ENCODE peak calls at places on chromosomes 16 and 17, in five cellular contexts. One of them, this sample, is unnamed.

GRCh38 chr16:71628810-71629209 is 2.8 kb downstream of the MARVELD3 start:
- DNase-seq in mammary epithelial cell: peak; percentile 40
- DNase-seq in hepatocyte: peak; percentile 44
- DNase-seq in adrenal gland: no peak
- DNase-seq in T-helper 17 cell: no peak
- DNase-seq in this sample: no peak

GRCh38 chr17:3953542-3953941 is 10.7 kb downstream of the ATP2A3 start:
- DNase-seq in adrenal gland: no peak
- DNase-seq in hepatocyte: no peak
- DNase-seq in mammary epithelial cell: no peak
- DNase-seq in T-helper 17 cell: no peak
- DNase-seq in this sample: no peak

GRCh38 chr16:66899945-66900688 is 18.6 kb downstream of the CDH16 start:
- DNase-seq in adrenal gland: peak; percentile 86
- DNase-seq in mammary epithelial cell: peak; percentile 41
- DNase-seq in hepatocyte: peak; percentile 92
- DNase-seq in T-helper 17 cell: no peak
- DNase-seq in this sample: peak; percentile 93

GRCh38 chr17:78933025-78933958 is 8.1 kb upstream of the TIMP2 start:
- DNase-seq in mammary epithelial cell: peak; percentile 89
- DNase-seq in T-helper 17 cell: no peak
- DNase-seq in hepatocyte: peak; percentile 87
- DNase-seq in adrenal gland: peak; percentile 62
- DNase-seq in this sample: peak; percentile 78

GRCh38 chr17:83191388-83192160 is 112.2 kb downstream of the METRNL start:
- DNase-seq in adrenal gland: no peak
- DNase-seq in T-helper 17 cell: no peak
- DNase-seq in mammary epithelial cell: no peak
- DNase-seq in hepatocyte: no peak
- DNase-seq in this sample: peak; percentile 20

GRCh38 chr17:6525731-6526130 is 30.6 kb downstream of the PITPNM3 start:
- DNase-seq in adrenal gland: no peak
- DNase-seq in mammary epithelial cell: no peak
- DNase-seq in hepatocyte: no peak
- DNase-seq in T-helper 17 cell: no peak
- DNase-seq in this sample: no peak

GRCh38 chr16:27232061-27232841 is 28.9 kb downstream of the KDM8 start:
- DNase-seq in T-helper 17 cell: no peak
- DNase-seq in adrenal gland: no peak
- DNase-seq in hepatocyte: no peak
- DNase-seq in mammary epithelial cell: no peak
- DNase-seq in this sample: peak; percentile 61

GRCh38 chr16:75093598-75094540 is 22.7 kb downstream of the LDHD start:
- DNase-seq in T-helper 17 cell: no peak
- DNase-seq in adrenal gland: no peak
- DNase-seq in hepatocyte: no peak
- DNase-seq in mammary epithelial cell: no peak
- DNase-seq in this sample: no peak

GRCh38 chr16:74480150-74481029 is 59.1 kb upstream of the CLEC18B start:
- DNase-seq in mammary epithelial cell: peak; percentile 72
- DNase-seq in T-helper 17 cell: no peak
- DNase-seq in hepatocyte: peak; percentile 84
- DNase-seq in adrenal gland: no peak
- DNase-seq in this sample: peak; percentile 57

GRCh38 chr16:73743665-73744496 is 552.7 kb upstream of the PSMD7 start:
- DNase-seq in adrenal gland: peak; percentile 14
- DNase-seq in T-helper 17 cell: no peak
- DNase-seq in mammary epithelial cell: no peak
- DNase-seq in hepatocyte: no peak
- DNase-seq in this sample: no peak

GRCh38 chr17:44610331-44610730 is 45.9 kb upstream of the MEIOC start:
- DNase-seq in mammary epithelial cell: no peak
- DNase-seq in hepatocyte: no peak
- DNase-seq in adrenal gland: no peak
- DNase-seq in T-helper 17 cell: no peak
- DNase-seq in this sample: no peak

GRCh38 chr17:57603978-57604377 is 141.1 kb downstream of the CCDC182 start:
- DNase-seq in hepatocyte: no peak
- DNase-seq in mammary epithelial cell: no peak
- DNase-seq in adrenal gland: no peak
- DNase-seq in T-helper 17 cell: peak; percentile 36
- DNase-seq in this sample: no peak

GRCh38 chr17:82415786-82416185 is 2.4 kb upstream of the HEXD start:
- DNase-seq in T-helper 17 cell: no peak
- DNase-seq in adrenal gland: no peak
- DNase-seq in mammary epithelial cell: no peak
- DNase-seq in hepatocyte: no peak
- DNase-seq in this sample: no peak

GRCh38 chr16:86931410-86931941 is 353.1 kb downstream of the FOXL1 start:
- DNase-seq in mammary epithelial cell: peak; percentile 73
- DNase-seq in T-helper 17 cell: no peak
- DNase-seq in adrenal gland: peak; percentile 19
- DNase-seq in hepatocyte: peak; percentile 45
- DNase-seq in this sample: peak; percentile 84

GRCh38 chr17:73524941-73525679 is 119.1 kb downstream of the SDK2 start:
- DNase-seq in T-helper 17 cell: no peak
- DNase-seq in hepatocyte: no peak
- DNase-seq in adrenal gland: no peak
- DNase-seq in mammary epithelial cell: no peak
- DNase-seq in this sample: no peak

GRCh38 chr16:17439580-17439979 is 31.2 kb downstream of the XYLT1 start:
- DNase-seq in adrenal gland: no peak
- DNase-seq in hepatocyte: no peak
- DNase-seq in T-helper 17 cell: no peak
- DNase-seq in mammary epithelial cell: no peak
- DNase-seq in this sample: no peak

GRCh38 chr17:4583796-4584124 is 569 bp upstream of the SMTNL2 start:
- DNase-seq in T-helper 17 cell: no peak
- DNase-seq in hepatocyte: peak; percentile 86
- DNase-seq in adrenal gland: no peak
- DNase-seq in mammary epithelial cell: no peak
- DNase-seq in this sample: no peak

GRCh38 chr16:3295783-3296182 is 9.4 kb downstream of the TIGD7 start:
- DNase-seq in mammary epithelial cell: no peak
- DNase-seq in T-helper 17 cell: no peak
- DNase-seq in hepatocyte: no peak
- DNase-seq in adrenal gland: no peak
- DNase-seq in this sample: no peak
- H3K9me3 ChIP-seq in mammary epithelial cell: peaks cover 47% of the 10 kb centered on the region
- H3K9me3 ChIP-seq in T-helper 17 cell: peaks cover 14% of the 10 kb centered on the region
- H3K9me3 ChIP-seq in hepatocyte: peaks cover 40% of the 10 kb centered on the region
- H3K9me3 ChIP-seq in adrenal gland: no peaks in the 10 kb centered on the region
- H3K9me3 ChIP-seq in this sample: peaks cover 66% of the 10 kb centered on the region

DNA sequence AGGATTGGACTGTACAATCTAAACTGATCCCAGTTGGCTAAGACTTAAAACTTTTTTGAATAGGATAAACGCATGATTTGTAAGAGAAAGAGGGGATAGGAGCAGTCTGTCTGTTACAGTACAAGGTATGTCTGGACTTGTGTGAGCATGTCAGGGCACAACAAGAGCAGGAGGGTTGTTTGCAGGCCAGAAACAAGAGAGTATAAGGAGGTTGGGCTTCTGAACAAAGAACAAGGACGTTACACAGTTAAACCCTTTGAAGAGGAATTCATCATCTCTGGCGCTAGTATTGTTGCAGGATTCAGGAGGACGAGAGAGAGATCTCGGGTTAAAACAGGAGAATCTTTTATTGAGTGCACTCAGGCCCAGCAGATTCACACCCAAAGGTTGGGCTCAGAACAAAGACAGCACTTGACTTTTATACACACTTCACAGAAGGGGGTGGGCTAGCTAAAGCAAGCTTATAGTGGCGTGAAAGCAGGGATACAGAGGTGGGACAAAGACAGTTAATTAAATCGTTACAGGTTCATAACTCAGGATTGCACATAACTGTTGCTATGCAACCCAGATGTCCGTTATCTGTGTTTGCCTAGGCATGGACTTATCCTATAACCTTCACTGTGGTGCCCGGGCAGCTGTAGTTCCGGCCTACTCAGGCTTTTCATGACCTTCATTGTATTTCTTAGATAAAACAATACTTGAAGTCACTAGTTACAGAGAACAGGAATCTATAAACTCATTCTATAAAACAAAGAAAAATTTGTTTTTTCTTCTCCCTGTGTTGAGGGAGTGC is 34.4 kb downstream of the SEC14L1 start:
- DNase-seq in T-helper 17 cell: no peak
- DNase-seq in adrenal gland: peak; percentile 63
- DNase-seq in mammary epithelial cell: peak; percentile 36
- DNase-seq in hepatocyte: no peak
- DNase-seq in this sample: no peak
- H3K9me3 ChIP-seq in T-helper 17 cell: peaks cover 9% of the 10 kb centered on the region
- H3K9me3 ChIP-seq in adrenal gland: no peaks in the 10 kb centered on the region
- H3K9me3 ChIP-seq in mammary epithelial cell: peaks cover 21% of the 10 kb centered on the region
- H3K9me3 ChIP-seq in hepatocyte: no peaks in the 10 kb centered on the region
- H3K9me3 ChIP-seq in this sample: peaks cover 17% of the 10 kb centered on the region

GRCh38 chr17:42040818-42041217 is 9.6 kb downstream of the C17orf113 start:
- DNase-seq in mammary epithelial cell: no peak
- DNase-seq in hepatocyte: no peak
- DNase-seq in T-helper 17 cell: no peak
- DNase-seq in adrenal gland: no peak
- DNase-seq in this sample: no peak

GRCh38 chr17:42034059-42034458 is 14.2 kb downstream of the NKIRAS2 start:
- DNase-seq in T-helper 17 cell: no peak
- DNase-seq in hepatocyte: no peak
- DNase-seq in adrenal gland: no peak
- DNase-seq in mammary epithelial cell: no peak
- DNase-seq in this sample: no peak

GRCh38 chr17:42039794-42040763 is 10.3 kb downstream of the C17orf113 start:
- DNase-seq in hepatocyte: no peak
- DNase-seq in T-helper 17 cell: no peak
- DNase-seq in mammary epithelial cell: no peak
- DNase-seq in adrenal gland: no peak
- DNase-seq in this sample: no peak

GRCh38 chr17:42041619-42042018 is 8.8 kb downstream of the C17orf113 start:
- DNase-seq in hepatocyte: no peak
- DNase-seq in T-helper 17 cell: no peak
- DNase-seq in mammary epithelial cell: no peak
- DNase-seq in adrenal gland: no peak
- DNase-seq in this sample: no peak

GRCh38 chr17:42038221-42038973 is 12.0 kb downstream of the C17orf113 start:
- DNase-seq in T-helper 17 cell: no peak
- DNase-seq in mammary epithelial cell: no peak
- DNase-seq in adrenal gland: no peak
- DNase-seq in hepatocyte: no peak
- DNase-seq in this sample: no peak
- H3K9me3 ChIP-seq in T-helper 17 cell: no peaks in the 10 kb centered on the region
- H3K9me3 ChIP-seq in mammary epithelial cell: no peaks in the 10 kb centered on the region
- H3K9me3 ChIP-seq in adrenal gland: no peaks in the 10 kb centered on the region
- H3K9me3 ChIP-seq in hepatocyte: no peaks in the 10 kb centered on the region
- H3K9me3 ChIP-seq in this sample: no peaks in the 10 kb centered on the region

DNA sequence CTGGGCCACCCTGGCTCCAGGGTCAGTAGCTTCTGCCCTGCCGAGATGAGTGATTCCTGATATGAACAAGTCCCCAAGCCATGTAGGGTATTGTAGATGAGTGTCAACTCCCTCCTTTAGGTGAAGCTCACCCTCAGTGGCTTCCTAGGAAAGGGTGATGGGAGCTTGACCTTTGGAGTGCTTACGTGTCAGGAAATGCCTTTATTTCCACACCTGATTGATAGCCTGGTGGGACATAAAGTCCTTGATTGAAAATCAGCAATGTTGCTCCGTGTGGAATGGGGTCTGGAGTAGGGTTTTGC is 58.4 kb downstream of the USP43 start:
- DNase-seq in adrenal gland: no peak
- DNase-seq in mammary epithelial cell: no peak
- DNase-seq in T-helper 17 cell: no peak
- DNase-seq in hepatocyte: no peak
- DNase-seq in this sample: no peak
- H3K9me3 ChIP-seq in adrenal gland: no peaks in the 10 kb centered on the region
- H3K9me3 ChIP-seq in mammary epithelial cell: no peaks in the 10 kb centered on the region
- H3K9me3 ChIP-seq in T-helper 17 cell: no peaks in the 10 kb centered on the region
- H3K9me3 ChIP-seq in hepatocyte: no peaks in the 10 kb centered on the region
- H3K9me3 ChIP-seq in this sample: no peaks in the 10 kb centered on the region

DNA sequence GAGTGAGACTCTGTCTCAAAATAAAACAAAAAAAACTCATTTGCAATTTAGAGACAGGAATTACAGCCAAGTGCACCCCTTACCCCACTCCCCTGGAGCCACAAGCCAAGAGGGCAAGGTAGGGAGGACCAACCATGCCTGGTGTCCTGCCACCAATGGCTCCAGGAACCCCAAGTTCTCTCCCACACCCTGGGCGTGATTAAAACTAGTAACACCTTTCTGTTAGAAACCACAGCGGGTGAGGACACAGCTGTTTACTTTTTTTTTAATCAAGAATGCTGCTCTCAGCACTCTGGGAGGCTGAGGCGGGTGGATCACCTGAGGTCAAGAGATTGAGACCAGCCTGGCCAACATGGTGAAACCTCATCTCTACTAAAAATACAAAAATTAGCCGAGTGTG is 38.1 kb downstream of the ANKRD11 start:
- DNase-seq in adrenal gland: no peak
- DNase-seq in mammary epithelial cell: no peak
- DNase-seq in T-helper 17 cell: no peak
- DNase-seq in hepatocyte: no peak
- DNase-seq in this sample: no peak
- H3K9me3 ChIP-seq in adrenal gland: no peaks in the 10 kb centered on the region
- H3K9me3 ChIP-seq in mammary epithelial cell: no peaks in the 10 kb centered on the region
- H3K9me3 ChIP-seq in T-helper 17 cell: no peaks in the 10 kb centered on the region
- H3K9me3 ChIP-seq in hepatocyte: no peaks in the 10 kb centered on the region
- H3K9me3 ChIP-seq in this sample: no peaks in the 10 kb centered on the region

DNA sequence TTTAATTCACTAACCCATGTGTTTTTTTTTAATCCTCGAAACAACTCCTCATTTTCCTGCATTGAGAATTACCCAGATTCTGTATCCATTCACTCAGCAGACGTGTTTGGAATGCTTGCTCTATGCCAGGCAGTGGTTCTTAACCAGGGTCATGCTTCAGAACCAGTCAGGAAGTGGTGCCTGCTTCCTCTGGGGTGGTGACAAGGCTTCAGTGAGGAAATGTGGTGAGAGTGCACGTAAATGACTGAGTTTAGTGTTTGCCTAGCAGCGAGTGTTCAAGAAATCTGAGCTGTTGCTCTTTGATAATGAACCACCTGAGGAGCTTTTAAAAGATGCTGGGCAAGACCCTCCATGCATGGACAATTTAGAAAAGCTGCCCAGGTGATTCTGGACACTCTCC is 9.9 kb downstream of the ZFP90 start:
- DNase-seq in hepatocyte: no peak
- DNase-seq in mammary epithelial cell: no peak
- DNase-seq in T-helper 17 cell: no peak
- DNase-seq in adrenal gland: no peak
- DNase-seq in this sample: no peak
- H3K9me3 ChIP-seq in hepatocyte: peaks cover 16% of the 10 kb centered on the region
- H3K9me3 ChIP-seq in mammary epithelial cell: peaks cover 23% of the 10 kb centered on the region
- H3K9me3 ChIP-seq in T-helper 17 cell: peaks cover 12% of the 10 kb centered on the region
- H3K9me3 ChIP-seq in adrenal gland: no peaks in the 10 kb centered on the region
- H3K9me3 ChIP-seq in this sample: peaks cover 38% of the 10 kb centered on the region

This sample was measured in tibial artery.